ENCODE peak calls at places on chromosomes 7 and 10, in six cellular contexts. E is K562, F is esophagus muscularis mucosa, A is A549, X is breast epithelium, U is lower leg skin. G is an unnamed sample.

GRCh38 chr7:27176962-27177794 is 3.1 kb upstream of the HOXA10 start:
- DNase-seq in F (no peak), X (no peak), E (no peak), U (peak; percentile 86), A (no peak), G (no peak)

GRCh38 chr10:127132434-127132833 is 64.0 kb downstream of the INSYN2A start:
- DNase-seq in E (no peak), U (no peak), A (no peak), F (no peak), X (no peak), G (no peak)

GRCh38 chr7:95811846-95812445 is 39.6 kb downstream of the DYNC1I1 start:
- DNase-seq in F (no peak), U (no peak), X (no peak), E (no peak), A (no peak), G (no peak)

GRCh38 chr10:8084799-8085198 is 30.3 kb downstream of the GATA3 start:
- DNase-seq in U (no peak), A (no peak), F (no peak), X (no peak), E (no peak), G (no peak)

GRCh38 chr10:76333801-76334200 is 902.4 kb downstream of the LRMDA start:
- DNase-seq in F (no peak), E (no peak), A (no peak), X (no peak), U (no peak), G (no peak)

GRCh38 chr7:51279391-51280023 is 37.1 kb downstream of the COBL start:
- DNase-seq in E (no peak), F (peak; percentile 39), U (no peak), X (no peak), A (no peak), G (no peak)

GRCh38 chr7:102874166-102874829 is 38.5 kb upstream of the LRRC17 start:
- DNase-seq in U (no peak), X (no peak), A (peak; percentile 81), E (no peak), F (peak; percentile 37), G (peak; percentile 50)

GRCh38 chr10:74589226-74589673 is 237.2 kb upstream of the KAT6B start:
- DNase-seq in E (peak; percentile 25), X (peak; percentile 52), U (peak; percentile 94), F (peak; percentile 97), A (peak; percentile 87), G (peak; percentile 55)

GRCh38 chr10:44968101-44968886 is 8.7 kb downstream of the RASSF4 start:
- DNase-seq in F (no peak), U (peak; percentile 91), A (no peak), X (no peak), E (no peak), G (no peak)

GRCh38 chr7:25192043-25192442 is 36.2 kb downstream of the NPVF start:
- DNase-seq in F (no peak), E (no peak), X (no peak), U (no peak), A (no peak), G (no peak)

GRCh38 chr7:151462306-151462779 is 22.4 kb upstream of the CRYGN start:
- DNase-seq in X (no peak), F (no peak), A (no peak), E (no peak), U (no peak), G (no peak)

GRCh38 chr7:151468214-151469023 is 28.5 kb upstream of the CRYGN start:
- DNase-seq in U (no peak), F (no peak), A (no peak), E (no peak), X (no peak), G (no peak)

GRCh38 chr7:151461942-151462230 is 21.9 kb upstream of the CRYGN start:
- DNase-seq in A (no peak), X (no peak), E (no peak), U (no peak), F (no peak), G (no peak)

GRCh38 chr7:151461096-151461941 is 21.4 kb upstream of the CRYGN start:
- DNase-seq in X (no peak), A (no peak), E (no peak), F (no peak), U (no peak), G (no peak)

DNA sequence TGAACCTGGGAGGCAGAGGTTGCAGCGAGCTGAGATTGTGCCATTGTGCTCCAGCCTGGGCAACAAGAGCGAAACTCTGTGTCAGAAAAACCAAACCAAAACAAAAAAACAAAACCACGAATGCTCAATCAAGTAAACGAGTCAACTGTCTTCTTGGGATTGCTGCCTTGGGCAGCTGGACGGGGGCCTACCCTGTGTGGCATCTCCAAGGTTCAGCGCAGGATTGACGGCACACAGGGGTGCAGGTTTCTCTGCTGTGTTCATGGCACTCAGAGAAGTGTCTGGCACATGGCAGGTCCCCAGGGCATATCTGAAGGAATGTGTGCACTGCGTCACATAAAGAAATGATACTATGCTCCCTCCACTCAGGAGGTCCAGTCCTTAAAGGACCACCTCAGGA is 25.2 kb upstream of the CRYGN start:
- DNase-seq in F (no peak), A (no peak), E (no peak), U (no peak), X (no peak), G (no peak)
- TF ChIP-seq POLR2A in F (no peak), A (no peak), E (peak; percentile 62), U (no peak), X (no peak), G (no peak)

GRCh38 chr10:129467346-129468119 is 492 bp downstream of the MGMT start:
- DNase-seq in F (peak; percentile 84), X (no peak), U (no peak), A (no peak), E (no peak), G (no peak)

GRCh38 chr10:129468187-129468586 is 1.1 kb downstream of the MGMT start:
- DNase-seq in U (no peak), A (no peak), X (no peak), E (no peak), F (peak; percentile 62), G (no peak)

GRCh38 chr10:129465796-129466702 is 992 bp upstream of the MGMT start:
- DNase-seq in A (no peak), E (no peak), U (no peak), X (no peak), F (peak; percentile 66), G (no peak)

GRCh38 chr10:129464251-129464650 is 2.8 kb upstream of the MGMT start:
- DNase-seq in E (no peak), F (no peak), U (peak; percentile 78), A (no peak), X (no peak), G (no peak)

DNA sequence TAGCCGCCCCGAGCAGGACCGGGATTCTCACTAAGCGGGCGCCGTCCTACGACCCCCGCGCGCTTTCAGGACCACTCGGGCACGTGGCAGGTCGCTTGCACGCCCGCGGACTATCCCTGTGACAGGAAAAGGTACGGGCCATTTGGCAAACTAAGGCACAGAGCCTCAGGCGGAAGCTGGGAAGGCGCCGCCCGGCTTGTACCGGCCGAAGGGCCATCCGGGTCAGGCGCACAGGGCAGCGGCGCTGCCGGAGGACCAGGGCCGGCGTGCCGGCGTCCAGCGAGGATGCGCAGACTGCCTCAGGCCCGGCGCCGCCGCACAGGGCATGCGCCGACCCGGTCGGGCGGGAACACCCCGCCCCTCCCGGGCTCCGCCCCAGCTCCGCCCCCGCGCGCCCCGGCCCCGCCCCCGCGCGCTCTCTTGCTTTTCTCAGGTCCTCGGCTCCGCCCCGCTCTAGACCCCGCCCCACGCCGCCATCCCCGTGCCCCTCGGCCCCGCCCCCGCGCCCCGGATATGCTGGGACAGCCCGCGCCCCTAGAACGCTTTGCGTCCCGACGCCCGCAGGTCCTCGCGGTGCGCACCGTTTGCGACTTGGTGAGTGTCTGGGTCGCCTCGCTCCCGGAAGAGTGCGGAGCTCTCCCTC is at the start of gene MGMT:
- DNase-seq in A (peak; percentile 62), U (peak; percentile 99), X (peak; percentile 93), E (peak; percentile 84), F (peak; percentile 99), G (no peak)
- TF ChIP-seq POLR2A in A (peak; percentile 78), U (no peak), X (no peak), E (no peak), F (peak; percentile 41), G (no peak)

DNA sequence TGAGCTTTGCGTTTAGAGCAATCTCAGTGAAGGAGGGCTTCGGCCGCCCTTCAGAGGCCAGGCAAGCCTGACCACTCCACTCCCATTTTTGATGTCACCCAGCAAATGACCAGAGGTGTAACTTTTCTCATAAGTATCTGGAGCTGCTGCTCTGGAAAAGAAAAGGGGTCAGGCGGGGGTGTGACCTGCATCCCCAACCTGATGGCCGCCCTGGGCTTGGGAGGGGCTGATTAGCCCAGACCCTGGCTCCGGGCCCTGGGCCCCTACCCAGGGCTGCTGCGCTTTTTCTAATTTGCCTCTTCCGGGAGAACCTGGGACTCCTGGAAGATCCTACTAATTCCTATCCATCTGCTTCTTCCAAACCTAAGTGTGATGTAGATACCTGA is 9.6 kb upstream of the EBF3 start:
- DNase-seq in U (no peak), X (no peak), A (no peak), E (no peak), F (no peak), G (no peak)
- TF ChIP-seq POLR2A in U (no peak), X (no peak), A (no peak), E (no peak), F (no peak), G (no peak)

GRCh38 chr10:1152386-1153252 is 96.4 kb downstream of the WDR37 start:
- DNase-seq in U (peak; percentile 62), X (no peak), F (peak; percentile 74), E (no peak), A (no peak), G (no peak)

GRCh38 chr10:1153805-1154351 is 97.7 kb downstream of the WDR37 start:
- DNase-seq in U (peak; percentile 46), E (no peak), F (peak; percentile 85), A (no peak), X (peak; percentile 4), G (no peak)

GRCh38 chr10:1153253-1153763 is 97.1 kb downstream of the WDR37 start:
- DNase-seq in A (no peak), U (no peak), E (no peak), X (no peak), F (no peak), G (no peak)

GRCh38 chr10:1155791-1156615 is 99.8 kb downstream of the WDR37 start:
- DNase-seq in X (peak; percentile 11), A (no peak), F (peak; percentile 79), E (no peak), U (peak; percentile 80), G (no peak)

GRCh38 chr10:1154531-1154930 is 98.3 kb downstream of the WDR37 start:
- DNase-seq in U (peak; percentile 3), A (no peak), F (peak; percentile 80), X (no peak), E (no peak), G (no peak)
- TF ChIP-seq POLR2A in U (no peak), A (no peak), F (no peak), X (no peak), E (no peak), G (no peak)

G was measured in H54.